ENCODE peak calls at places on chromosomes 1 and 21, in five cellular contexts. One of them, this sample, is unnamed.

GRCh38 chr1:168551688-168552087 is 7.9 kb upstream of the XCL2 start:
- DNase-seq in HepG2: peak; percentile 81
- DNase-seq in A549: no peak
- DNase-seq in K562: no peak
- DNase-seq in GM12878: no peak
- DNase-seq in this sample: no peak

GRCh38 chr1:36731226-36732037 is 248.7 kb upstream of the CSF3R start:
- DNase-seq in A549: no peak
- DNase-seq in K562: peak; percentile 47
- DNase-seq in GM12878: no peak
- DNase-seq in HepG2: no peak
- DNase-seq in this sample: no peak

GRCh38 chr1:230581446-230582079 is 60.7 kb upstream of the COG2 start:
- DNase-seq in K562: peak; percentile 16
- DNase-seq in HepG2: peak; percentile 41
- DNase-seq in A549: peak; percentile 18
- DNase-seq in GM12878: no peak
- DNase-seq in this sample: no peak

GRCh38 chr1:48823161-48823560 is 46.5 kb upstream of the BEND5 start:
- DNase-seq in A549: no peak
- DNase-seq in HepG2: no peak
- DNase-seq in GM12878: no peak
- DNase-seq in K562: no peak
- DNase-seq in this sample: no peak

GRCh38 chr1:65209005-65209885 is 61.2 kb downstream of the AK4 start:
- DNase-seq in K562: peak; percentile 73
- DNase-seq in GM12878: no peak
- DNase-seq in HepG2: peak; percentile 38
- DNase-seq in A549: peak; percentile 62
- DNase-seq in this sample: peak; percentile 69

GRCh38 chr1:200673952-200674823 is 4.5 kb upstream of the DDX59 start:
- DNase-seq in K562: no peak
- DNase-seq in A549: no peak
- DNase-seq in GM12878: no peak
- DNase-seq in HepG2: no peak
- DNase-seq in this sample: no peak

GRCh38 chr1:150372580-150372979 is 8.6 kb downstream of the RPRD2 start:
- DNase-seq in HepG2: no peak
- DNase-seq in GM12878: no peak
- DNase-seq in A549: no peak
- DNase-seq in K562: no peak
- DNase-seq in this sample: no peak

GRCh38 chr1:237677979-237678378 is 212.7 kb downstream of the ZP4 start:
- DNase-seq in HepG2: no peak
- DNase-seq in A549: no peak
- DNase-seq in K562: no peak
- DNase-seq in GM12878: no peak
- DNase-seq in this sample: peak; percentile 21

GRCh38 chr1:164712131-164713031 is 153.4 kb downstream of the PBX1 start:
- DNase-seq in A549: no peak
- DNase-seq in GM12878: no peak
- DNase-seq in K562: peak; percentile 90
- DNase-seq in HepG2: no peak
- DNase-seq in this sample: peak; percentile 69

GRCh38 chr1:2229921-2230700 is 2.0 kb downstream of the SKI start:
- DNase-seq in K562: no peak
- DNase-seq in HepG2: no peak
- DNase-seq in GM12878: no peak
- DNase-seq in A549: no peak
- DNase-seq in this sample: peak; percentile 72

GRCh38 chr1:177172866-177173265 is 2.1 kb downstream of the BRINP2 start:
- DNase-seq in HepG2: no peak
- DNase-seq in GM12878: no peak
- DNase-seq in A549: no peak
- DNase-seq in K562: no peak
- DNase-seq in this sample: no peak

GRCh38 chr1:43441894-43442632 is 11.7 kb downstream of the HYI start:
- DNase-seq in HepG2: no peak
- DNase-seq in K562: no peak
- DNase-seq in A549: no peak
- DNase-seq in GM12878: no peak
- DNase-seq in this sample: no peak

GRCh38 chr1:7467476-7468175 is 303.5 kb upstream of the VAMP3 start:
- DNase-seq in K562: no peak
- DNase-seq in HepG2: no peak
- DNase-seq in GM12878: no peak
- DNase-seq in A549: no peak
- DNase-seq in this sample: no peak

GRCh38 chr1:9643351-9644256 is 7.9 kb upstream of the PIK3CD start:
- DNase-seq in A549: no peak
- DNase-seq in HepG2: no peak
- DNase-seq in K562: no peak
- DNase-seq in GM12878: no peak
- DNase-seq in this sample: no peak

GRCh38 chr1:197783510-197783948 is 8.2 kb upstream of the DENND1B start:
- DNase-seq in GM12878: no peak
- DNase-seq in K562: no peak
- DNase-seq in A549: no peak
- DNase-seq in HepG2: no peak
- DNase-seq in this sample: no peak

GRCh38 chr1:182120411-182121258 is 59.1 kb upstream of the ZNF648 start:
- DNase-seq in A549: peak; percentile 62
- DNase-seq in HepG2: peak; percentile 91
- DNase-seq in GM12878: no peak
- DNase-seq in K562: no peak
- DNase-seq in this sample: no peak

GRCh38 chr21:17542371-17542992 is 29.6 kb downstream of the CXADR start:
- DNase-seq in K562: no peak
- DNase-seq in GM12878: no peak
- DNase-seq in A549: no peak
- DNase-seq in HepG2: peak; percentile 94
- DNase-seq in this sample: peak; percentile 34

GRCh38 chr1:12593621-12594066 is 24.4 kb downstream of the DHRS3 start:
- DNase-seq in A549: no peak
- DNase-seq in GM12878: no peak
- DNase-seq in K562: no peak
- DNase-seq in HepG2: no peak
- DNase-seq in this sample: no peak

GRCh38 chr21:35273331-35273730 is 224.2 kb upstream of the RUNX1 start:
- DNase-seq in HepG2: no peak
- DNase-seq in K562: no peak
- DNase-seq in A549: no peak
- DNase-seq in GM12878: no peak
- DNase-seq in this sample: no peak

GRCh38 chr1:149887456-149888159 is 11.8 kb upstream of the BOLA1 start:
- DNase-seq in K562: peak; percentile 70
- DNase-seq in GM12878: peak; percentile 50
- DNase-seq in HepG2: peak; percentile 98
- DNase-seq in A549: peak; percentile 89
- DNase-seq in this sample: peak; percentile 80

GRCh38 chr1:78355646-78356045 is 135.1 kb upstream of the PTGFR start:
- DNase-seq in K562: no peak
- DNase-seq in HepG2: no peak
- DNase-seq in A549: no peak
- DNase-seq in GM12878: no peak
- DNase-seq in this sample: no peak

GRCh38 chr1:18711561-18712253 is 81.1 kb downstream of the PAX7 start:
- DNase-seq in A549: no peak
- DNase-seq in K562: no peak
- DNase-seq in HepG2: no peak
- DNase-seq in GM12878: no peak
- DNase-seq in this sample: no peak

GRCh38 chr1:2396476-2396875 is 4.8 kb downstream of the RER1 start:
- DNase-seq in K562: no peak
- DNase-seq in HepG2: no peak
- DNase-seq in GM12878: no peak
- DNase-seq in A549: no peak
- DNase-seq in this sample: no peak

GRCh38 chr21:31908106-31909031 is 35.5 kb downstream of the HUNK start:
- DNase-seq in K562: no peak
- DNase-seq in HepG2: peak; percentile 74
- DNase-seq in A549: no peak
- DNase-seq in GM12878: no peak
- DNase-seq in this sample: no peak

GRCh38 chr1:29136463-29136915 is 12.8 kb upstream of the TMEM200B start:
- DNase-seq in HepG2: no peak
- DNase-seq in K562: peak; percentile 55
- DNase-seq in A549: no peak
- DNase-seq in GM12878: no peak
- DNase-seq in this sample: peak; percentile 37

GRCh38 chr1:243917863-243918565 is 68.0 kb upstream of the AKT3 start:
- DNase-seq in K562: no peak
- DNase-seq in GM12878: no peak
- DNase-seq in HepG2: no peak
- DNase-seq in A549: no peak
- DNase-seq in this sample: no peak

GRCh38 chr21:29261555-29262540 is 36.9 kb upstream of the BACH1 start:
- DNase-seq in HepG2: no peak
- DNase-seq in GM12878: no peak
- DNase-seq in K562: no peak
- DNase-seq in A549: no peak
- DNase-seq in this sample: no peak

GRCh38 chr1:177586429-177586828 is 383.4 kb downstream of the SEC16B start:
- DNase-seq in A549: no peak
- DNase-seq in GM12878: no peak
- DNase-seq in HepG2: no peak
- DNase-seq in K562: no peak
- DNase-seq in this sample: no peak

GRCh38 chr1:79781261-79781660 is 774.7 kb upstream of the ADGRL4 start:
- DNase-seq in A549: no peak
- DNase-seq in HepG2: no peak
- DNase-seq in GM12878: no peak
- DNase-seq in K562: no peak
- DNase-seq in this sample: no peak

GRCh38 chr1:206933333-206933945 is 11.7 kb upstream of the FCMR start:
- DNase-seq in A549: peak; percentile 48
- DNase-seq in K562: peak; percentile 83
- DNase-seq in GM12878: no peak
- DNase-seq in HepG2: no peak
- DNase-seq in this sample: peak; percentile 58

GRCh38 chr21:45478115-45478801 is 64.0 kb downstream of the SLC19A1 start:
- DNase-seq in A549: no peak
- DNase-seq in K562: peak; percentile 92
- DNase-seq in GM12878: no peak
- DNase-seq in HepG2: peak; percentile 48
- DNase-seq in this sample: peak; percentile 92

GRCh38 chr21:33078907-33079582 is 9.1 kb downstream of the OLIG1 start:
- DNase-seq in A549: peak; percentile 36
- DNase-seq in HepG2: peak; percentile 17
- DNase-seq in K562: peak; percentile 53
- DNase-seq in GM12878: peak; percentile 88
- DNase-seq in this sample: no peak

GRCh38 chr21:36431252-36431651 is 46.1 kb downstream of the CHAF1B start:
- DNase-seq in GM12878: no peak
- DNase-seq in K562: no peak
- DNase-seq in HepG2: no peak
- DNase-seq in A549: no peak
- DNase-seq in this sample: no peak

GRCh38 chr1:181208076-181208475 is 119.6 kb downstream of the IER5 start:
- DNase-seq in A549: no peak
- DNase-seq in HepG2: no peak
- DNase-seq in K562: no peak
- DNase-seq in GM12878: no peak
- DNase-seq in this sample: no peak

GRCh38 chr1:169692766-169693460 is 18.5 kb downstream of the SELL start:
- DNase-seq in A549: no peak
- DNase-seq in GM12878: peak; percentile 89
- DNase-seq in HepG2: no peak
- DNase-seq in K562: no peak
- DNase-seq in this sample: no peak

GRCh38 chr1:184974086-184974836 is at the start of gene NIBAN1:
- DNase-seq in A549: peak; percentile 18
- DNase-seq in HepG2: no peak
- DNase-seq in K562: peak; percentile 61
- DNase-seq in GM12878: no peak
- DNase-seq in this sample: peak; percentile 80

GRCh38 chr1:184972281-184973055 is 1.8 kb downstream of the NIBAN1 start:
- DNase-seq in HepG2: no peak
- DNase-seq in K562: no peak
- DNase-seq in A549: no peak
- DNase-seq in GM12878: no peak
- DNase-seq in this sample: no peak

GRCh38 chr1:184971522-184972265 is 2.6 kb downstream of the NIBAN1 start:
- DNase-seq in HepG2: no peak
- DNase-seq in K562: no peak
- DNase-seq in A549: no peak
- DNase-seq in GM12878: no peak
- DNase-seq in this sample: no peak

GRCh38 chr1:184973308-184974085 is 811 bp downstream of the NIBAN1 start:
- DNase-seq in A549: peak; percentile 29
- DNase-seq in K562: peak; percentile 28
- DNase-seq in HepG2: no peak
- DNase-seq in GM12878: peak; percentile 56
- DNase-seq in this sample: no peak

DNA sequence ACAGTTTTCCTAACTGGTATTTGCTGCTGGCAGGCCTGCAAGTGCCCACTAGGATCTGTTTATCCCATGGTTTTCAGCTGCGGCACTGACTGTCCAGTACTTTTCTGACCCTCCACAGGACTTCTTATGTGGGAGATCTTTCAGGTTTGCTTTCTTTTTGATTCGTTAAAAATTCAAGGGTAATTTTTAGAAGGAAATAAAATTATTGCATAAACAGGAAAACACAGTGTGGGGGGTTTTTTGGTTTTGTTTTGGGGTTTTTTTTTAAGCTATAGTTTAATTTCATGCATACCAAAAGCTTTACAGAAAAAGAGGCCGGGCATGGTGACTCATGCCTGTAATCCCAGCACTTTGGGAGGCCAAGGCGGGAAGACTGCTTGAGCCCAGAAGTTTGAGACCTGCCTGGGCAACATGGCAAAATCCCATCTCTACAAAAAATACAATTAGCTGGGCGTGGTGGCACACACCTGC is 3.6 kb downstream of the NIBAN1 start:
- DNase-seq in A549: no peak
- DNase-seq in HepG2: no peak
- DNase-seq in GM12878: no peak
- DNase-seq in K562: no peak
- DNase-seq in this sample: no peak
- TF ChIP-seq RFX5 in A549: no peak
- TF ChIP-seq RFX5 in HepG2: no peak
- TF ChIP-seq RFX5 in GM12878: no peak
- TF ChIP-seq RFX5 in K562: no peak
- TF ChIP-seq RFX5 in this sample: no peak

GRCh38 chr1:101247404-101248287 is 10.8 kb downstream of the S1PR1 start:
- DNase-seq in A549: no peak
- DNase-seq in K562: no peak
- DNase-seq in GM12878: peak; percentile 94
- DNase-seq in HepG2: no peak
- DNase-seq in this sample: no peak
- TF ChIP-seq REST in A549: no peak
- TF ChIP-seq REST in K562: no peak
- TF ChIP-seq REST in GM12878: no peak
- TF ChIP-seq REST in HepG2: no peak
- TF ChIP-seq REST in this sample: no peak

GRCh38 chr1:54934869-54935268 is 45.6 kb upstream of the TMEM61 start:
- DNase-seq in K562: no peak
- DNase-seq in A549: no peak
- DNase-seq in GM12878: no peak
- DNase-seq in HepG2: peak; percentile 72
- DNase-seq in this sample: no peak
- TF ChIP-seq RFX5 in K562: no peak
- TF ChIP-seq RFX5 in A549: no peak
- TF ChIP-seq RFX5 in GM12878: no peak
- TF ChIP-seq RFX5 in HepG2: no peak
- TF ChIP-seq RFX5 in this sample: no peak

GRCh38 chr1:62076286-62076685 is 118.4 kb upstream of the L1TD1 start:
- DNase-seq in A549: peak; percentile 10
- DNase-seq in HepG2: peak; percentile 46
- DNase-seq in K562: peak; percentile 26
- DNase-seq in GM12878: no peak
- DNase-seq in this sample: no peak
- TF ChIP-seq REST in A549: no peak
- TF ChIP-seq REST in HepG2: no peak
- TF ChIP-seq REST in K562: no peak
- TF ChIP-seq REST in GM12878: no peak
- TF ChIP-seq REST in this sample: no peak

This sample was measured in SK-N-SH.